ENCODE peak calls at places on chromosome 7, in five cellular contexts. M, O, I, F and Q are unnamed samples.

GRCh38 chr7:44981035-44981706 is 2.4 kb upstream of the MYO1G start:
- DNase-seq in M (no peak), O (no peak), I (no peak), F (no peak), Q (no peak)

GRCh38 chr7:94276046-94276445 is 118.6 kb upstream of the COL1A2 start:
- DNase-seq in M (no peak), O (no peak), I (no peak), F (no peak), Q (no peak)

GRCh38 chr7:70634071-70634470 is 497.9 kb upstream of the GALNT17 start:
- DNase-seq in M (no peak), O (no peak), I (no peak), F (no peak), Q (no peak)

GRCh38 chr7:1850976-1851571 is 181.0 kb downstream of the ELFN1 start:
- DNase-seq in M (no peak), O (no peak), I (no peak), F (no peak), Q (no peak)

GRCh38 chr7:134878731-134879295 is 99.4 kb downstream of the CALD1 start:
- DNase-seq in M (no peak), O (no peak), I (no peak), F (peak; percentile 30), Q (no peak)

GRCh38 chr7:33761440-33762080 is 143.8 kb upstream of the BMPER start:
- DNase-seq in M (no peak), O (no peak), I (no peak), F (no peak), Q (no peak)

GRCh38 chr7:107588529-107589130 is 8.6 kb downstream of the BCAP29 start:
- DNase-seq in M (no peak), O (no peak), I (no peak), F (no peak), Q (no peak)

GRCh38 chr7:42080831-42081230 is 156.2 kb downstream of the GLI3 start:
- DNase-seq in M (no peak), O (no peak), I (no peak), F (no peak), Q (no peak)

GRCh38 chr7:151168022-151168786 is 710 bp upstream of the GBX1 start:
- DNase-seq in M (no peak), O (no peak), I (peak; percentile 74), F (no peak), Q (peak; percentile 95)

GRCh38 chr7:44280993-44281721 is 44.2 kb downstream of the CAMK2B start:
- DNase-seq in M (no peak), O (no peak), I (no peak), F (no peak), Q (no peak)

GRCh38 chr7:115133248-115133647 is 211.4 kb downstream of the MDFIC start:
- DNase-seq in M (no peak), O (no peak), I (no peak), F (no peak), Q (no peak)

GRCh38 chr7:46930336-46930735 is 651.6 kb downstream of the TNS3 start:
- DNase-seq in M (no peak), O (no peak), I (peak; percentile 54), F (no peak), Q (no peak)

GRCh38 chr7:149669121-149669818 is 104.1 kb downstream of the ZNF467 start:
- DNase-seq in M (no peak), O (no peak), I (no peak), F (peak; percentile 7), Q (no peak)

GRCh38 chr7:81692146-81692905 is 77.5 kb downstream of the HGF start:
- DNase-seq in M (no peak), O (no peak), I (no peak), F (no peak), Q (no peak)

GRCh38 chr7:151511946-151512345 is 7.7 kb downstream of the RHEB start:
- DNase-seq in M (no peak), O (no peak), I (no peak), F (no peak), Q (no peak)

GRCh38 chr7:100585511-100586265 is at the start of gene LRCH4:
- DNase-seq in M (no peak), O (no peak), I (peak; percentile 74), F (no peak), Q (peak; percentile 100)

GRCh38 chr7:1052031-1052818 is 7.9 kb downstream of the GPR146 start:
- DNase-seq in M (no peak), O (no peak), I (no peak), F (no peak), Q (no peak)

GRCh38 chr7:45053401-45053800 is 35.4 kb downstream of the NACAD start:
- DNase-seq in M (no peak), O (no peak), I (no peak), F (no peak), Q (no peak)

GRCh38 chr7:87100326-87100725 is 40.9 kb upstream of the ELAPOR2 start:
- DNase-seq in M (no peak), O (no peak), I (no peak), F (no peak), Q (no peak)

GRCh38 chr7:135743907-135744789 is 4.5 kb downstream of the FAM180A start:
- DNase-seq in M (no peak), O (no peak), I (no peak), F (no peak), Q (no peak)

GRCh38 chr7:82416402-82416801 is 27.2 kb downstream of the CACNA2D1 start:
- DNase-seq in M (no peak), O (no peak), I (no peak), F (no peak), Q (no peak)

GRCh38 chr7:112937651-112938390 is 147.6 kb upstream of the TMEM168 start:
- DNase-seq in M (no peak), O (no peak), I (no peak), F (no peak), Q (no peak)

GRCh38 chr7:112866424-112866823 is 76.2 kb upstream of the TMEM168 start:
- DNase-seq in M (peak; percentile 40), O (no peak), I (no peak), F (no peak), Q (no peak)

GRCh38 chr7:70602135-70602534 is 529.8 kb upstream of the GALNT17 start:
- DNase-seq in M (no peak), O (no peak), I (no peak), F (no peak), Q (no peak)

GRCh38 chr7:140478361-140479061 is 794 bp downstream of the MKRN1 start:
- DNase-seq in M (no peak), O (no peak), I (peak; percentile 39), F (no peak), Q (no peak)

GRCh38 chr7:7416031-7416968 is 119.4 kb downstream of the COL28A1 start:
- DNase-seq in M (no peak), O (no peak), I (no peak), F (no peak), Q (no peak)

GRCh38 chr7:44729949-44730590 is 18.6 kb upstream of the ZMIZ2 start:
- DNase-seq in M (no peak), O (no peak), I (no peak), F (no peak), Q (no peak)

GRCh38 chr7:156892086-156892800 is 740 bp downstream of the LMBR1 start:
- DNase-seq in M (no peak), O (no peak), I (no peak), F (peak; percentile 19), Q (peak; percentile 86)

GRCh38 chr7:107233174-107233573 is 64.4 kb downstream of the HBP1 start:
- DNase-seq in M (peak; percentile 13), O (no peak), I (no peak), F (no peak), Q (no peak)

GRCh38 chr7:44678096-44678467 is 70.6 kb upstream of the ZMIZ2 start:
- DNase-seq in M (no peak), O (no peak), I (no peak), F (no peak), Q (no peak)

GRCh38 chr7:94971051-94971867 is 63.9 kb downstream of the PPP1R9A start:
- DNase-seq in M (no peak), O (no peak), I (no peak), F (peak; percentile 72), Q (no peak)

GRCh38 chr7:2792856-2793487 is 51.1 kb downstream of the GNA12 start:
- DNase-seq in M (no peak), O (no peak), I (no peak), F (no peak), Q (no peak)

GRCh38 chr7:71637578-71637977 is 505.6 kb downstream of the GALNT17 start:
- DNase-seq in M (no peak), O (no peak), I (no peak), F (no peak), Q (no peak)
- TF ChIP-seq HDAC2 in M (no peak), O (no peak), I (no peak), F (no peak), Q (no peak)

DNA sequence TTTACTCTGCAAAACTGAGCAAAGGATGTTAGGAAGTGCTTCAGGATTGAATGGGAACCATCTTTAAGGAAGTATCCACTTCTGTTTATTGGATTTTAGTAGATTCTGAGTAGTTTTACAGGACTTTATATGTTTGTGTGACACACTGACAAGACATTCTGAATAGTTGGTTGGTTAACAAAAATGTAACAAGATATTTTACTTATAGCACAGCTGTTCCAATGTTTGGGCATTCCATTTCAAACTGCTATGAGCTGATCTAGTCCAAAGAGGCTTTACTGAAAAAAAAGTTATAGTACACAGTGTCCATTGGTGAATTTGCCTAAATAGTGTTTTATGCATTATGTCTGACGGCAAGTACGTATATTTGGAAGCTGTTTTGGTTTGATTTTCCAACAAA is 99.1 kb downstream of the SAMD9 start:
- DNase-seq in M (no peak), O (no peak), I (no peak), F (no peak), Q (no peak)
- TF ChIP-seq HDAC2 in M (no peak), O (no peak), I (no peak), F (no peak), Q (no peak)

GRCh38 chr7:139317954-139318505 is 23.1 kb upstream of the FMC1 start:
- DNase-seq in M (no peak), O (no peak), I (no peak), F (no peak), Q (no peak)

DNA sequence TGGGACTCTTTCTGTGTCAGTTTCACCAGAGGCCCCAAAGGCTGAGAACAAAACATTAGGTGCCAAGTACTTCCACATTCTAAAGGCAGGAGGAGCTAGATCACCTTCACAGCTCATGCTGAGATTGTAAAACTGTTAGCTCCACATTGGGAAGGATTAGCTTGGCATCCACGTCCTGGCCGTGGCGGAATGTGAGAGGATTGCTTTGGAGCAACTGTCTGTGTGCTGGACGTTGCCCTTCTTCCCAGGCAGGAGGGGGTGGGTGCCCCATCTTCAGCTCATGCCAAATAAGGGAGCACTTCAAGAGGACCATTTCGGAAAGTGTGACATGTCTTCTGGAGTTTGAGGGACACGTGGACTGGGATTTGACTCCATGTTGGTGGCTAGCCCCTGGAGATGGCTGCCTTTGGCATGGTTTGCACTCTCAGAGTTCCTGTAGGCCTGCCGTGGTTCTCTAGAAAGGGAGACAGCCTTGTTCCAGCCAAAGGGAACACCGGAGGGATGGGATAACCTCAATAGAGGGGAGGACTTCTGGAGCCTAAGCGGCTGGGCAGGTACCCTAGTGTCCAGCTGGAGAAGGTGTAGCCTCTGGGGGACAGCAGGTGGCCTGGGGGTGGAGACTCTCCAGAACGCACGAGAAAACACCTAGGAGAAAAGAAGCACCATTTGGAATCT is 19.9 kb upstream of the FMC1 start:
- DNase-seq in M (no peak), O (peak; percentile 5), I (no peak), F (peak; percentile 56), Q (peak; percentile 40)
- TF ChIP-seq HDAC2 in M (no peak), O (no peak), I (no peak), F (no peak), Q (no peak)

DNA sequence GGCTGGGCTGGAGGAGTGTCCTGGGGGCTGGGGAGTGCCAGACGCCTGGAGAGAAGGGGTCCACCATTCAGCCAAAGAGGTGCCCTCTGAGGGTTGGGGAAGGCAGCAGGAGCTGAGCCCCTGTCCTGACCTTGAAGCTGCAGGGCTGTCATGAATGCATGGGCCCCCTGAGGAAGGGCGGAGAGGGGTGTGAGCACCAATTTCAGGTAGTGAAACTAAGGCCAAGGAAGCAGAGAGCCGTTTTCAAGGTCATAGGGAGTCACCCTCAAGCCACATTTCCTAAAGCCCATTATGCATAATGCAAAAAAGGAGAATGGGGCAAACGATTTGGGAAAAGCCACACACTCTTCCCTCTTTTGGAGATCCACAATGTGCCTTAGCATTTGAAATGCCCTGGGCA is 37.2 kb downstream of the FIGNL1 start:
- DNase-seq in M (no peak), O (no peak), I (no peak), F (no peak), Q (no peak)
- TF ChIP-seq HDAC2 in M (no peak), O (no peak), I (no peak), F (no peak), Q (no peak)